ENCODE peak calls at places on chromosomes 2 and 18, in ten cellular contexts. H, Y, P, K, I, D, W, B, J and R are unnamed samples. For H3K4me1, the result is how much of the 10 kb centered on the place peaks cover.

GRCh38 chr18:66616523-66616983 is 12.7 kb upstream of the CDH19 start:
- DNase-seq in H (no peak), Y (peak), P (no peak), K (no peak), I (peak), D (no peak), W (peak), B (no peak), J (peak), R (no peak)

GRCh38 chr2:181178823-181179412 is 198.5 kb downstream of the UBE2E3 start:
- DNase-seq in H (no peak), Y (peak), P (no peak), K (no peak), I (peak), D (peak), W (no peak), B (no peak), J (peak), R (no peak)

GRCh38 chr2:46650556-46651001 is 171.2 kb downstream of the TMEM247 start:
- DNase-seq in H (no peak), Y (peak), P (peak), K (no peak), I (peak), D (peak), W (peak), B (peak), J (peak), R (peak)

GRCh38 chr2:70921839-70922590 is 13.7 kb upstream of the ATP6V1B1 start:
- DNase-seq in H (no peak), Y (peak), P (no peak), K (peak), I (no peak), D (no peak), W (no peak), B (no peak), J (no peak), R (no peak)

GRCh38 chr18:52451252-52451651 is 111.3 kb downstream of the DCC start:
- DNase-seq in H (no peak), Y (no peak), P (no peak), K (no peak), I (no peak), D (no peak), W (no peak), B (no peak), J (no peak), R (no peak)

GRCh38 chr2:120974950-120975349 is 239.3 kb downstream of the GLI2 start:
- DNase-seq in H (peak), Y (no peak), P (no peak), K (peak), I (no peak), D (no peak), W (no peak), B (no peak), J (no peak), R (no peak)

GRCh38 chr2:152440460-152440859 is 105.5 kb downstream of the FMNL2 start:
- DNase-seq in H (no peak), Y (no peak), P (no peak), K (no peak), I (no peak), D (no peak), W (peak), B (no peak), J (no peak), R (no peak)

GRCh38 chr2:36805635-36806224 is 109.2 kb downstream of the VIT start:
- DNase-seq in H (no peak), Y (no peak), P (no peak), K (no peak), I (no peak), D (no peak), W (no peak), B (no peak), J (no peak), R (no peak)

GRCh38 chr2:189149981-189150380 is 29.6 kb downstream of the COL5A2 start:
- DNase-seq in H (no peak), Y (no peak), P (no peak), K (no peak), I (peak), D (no peak), W (peak), B (no peak), J (no peak), R (no peak)

GRCh38 chr2:37784759-37785149 is 113.3 kb upstream of the CDC42EP3 start:
- DNase-seq in H (no peak), Y (no peak), P (no peak), K (no peak), I (no peak), D (no peak), W (no peak), B (no peak), J (no peak), R (no peak)

GRCh38 chr18:51029694-51030536 is at the start of gene SMAD4:
- DNase-seq in H (peak), Y (peak), P (peak), K (peak), I (peak), D (peak), W (peak), B (peak), J (peak), R (peak)

GRCh38 chr2:117832332-117832731 is 17.8 kb downstream of the DDX18 start:
- DNase-seq in H (no peak), Y (no peak), P (no peak), K (no peak), I (no peak), D (no peak), W (no peak), B (no peak), J (no peak), R (no peak)

GRCh38 chr2:209943776-209944175 is 58.7 kb upstream of the RPE start:
- DNase-seq in H (no peak), Y (no peak), P (no peak), K (no peak), I (no peak), D (no peak), W (no peak), B (no peak), J (no peak), R (no peak)

GRCh38 chr18:12005542-12006487 is 24.5 kb downstream of the IMPA2 start:
- DNase-seq in H (peak), Y (no peak), P (no peak), K (no peak), I (peak), D (peak), W (peak), B (no peak), J (no peak), R (no peak)

GRCh38 chr2:8754056-8754790 is 72.4 kb downstream of the ID2 start:
- DNase-seq in H (no peak), Y (no peak), P (no peak), K (no peak), I (no peak), D (no peak), W (no peak), B (no peak), J (no peak), R (no peak)

GRCh38 chr2:9150906-9151305 is 55.7 kb upstream of the ASAP2 start:
- DNase-seq in H (no peak), Y (no peak), P (no peak), K (no peak), I (no peak), D (no peak), W (no peak), B (no peak), J (no peak), R (no peak)

GRCh38 chr18:3457261-3457724 is 7.3 kb downstream of the TGIF1 start:
- DNase-seq in H (peak), Y (no peak), P (no peak), K (no peak), I (no peak), D (peak), W (no peak), B (no peak), J (no peak), R (no peak)

GRCh38 chr2:65107530-65107929 is 22.4 kb downstream of the RAB1A start:
- DNase-seq in H (no peak), Y (no peak), P (no peak), K (no peak), I (no peak), D (no peak), W (no peak), B (no peak), J (no peak), R (no peak)

GRCh38 chr2:241788572-241788971 is 11.9 kb downstream of the GAL3ST2 start:
- DNase-seq in H (no peak), Y (no peak), P (no peak), K (no peak), I (no peak), D (peak), W (peak), B (peak), J (no peak), R (no peak)

GRCh38 chr2:106296182-106296815 is 102.2 kb upstream of the UXS1 start:
- DNase-seq in H (no peak), Y (no peak), P (no peak), K (no peak), I (no peak), D (no peak), W (no peak), B (no peak), J (no peak), R (no peak)

GRCh38 chr2:64330281-64330680 is 123.7 kb upstream of the LGALSL start:
- DNase-seq in H (no peak), Y (no peak), P (no peak), K (no peak), I (peak), D (no peak), W (no peak), B (peak), J (no peak), R (no peak)

GRCh38 chr2:147572622-147573021 is 272.2 kb upstream of the ACVR2A start:
- DNase-seq in H (no peak), Y (no peak), P (no peak), K (no peak), I (peak), D (no peak), W (peak), B (no peak), J (no peak), R (no peak)

DNA sequence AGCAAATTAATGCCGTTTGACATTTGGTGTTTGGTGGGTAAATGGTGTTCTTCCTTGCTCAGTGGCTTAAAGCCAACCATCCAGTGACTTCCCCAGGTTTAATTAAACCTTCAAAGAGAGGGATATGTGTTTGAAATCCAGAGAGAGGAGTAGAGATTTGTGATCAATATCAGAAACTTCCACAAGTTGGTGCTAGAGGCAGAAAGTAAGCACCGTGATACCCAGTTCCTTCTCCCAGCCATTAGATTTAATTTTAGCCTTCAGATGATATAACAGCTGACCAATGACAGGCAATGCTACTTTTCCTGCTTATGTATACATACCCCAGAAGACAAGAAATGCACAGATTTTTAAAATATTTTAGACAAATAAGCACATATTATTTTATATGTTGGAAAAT is 398.5 kb downstream of the CDH2 start:
- DNase-seq in H (no peak), Y (no peak), P (no peak), K (no peak), I (peak), D (no peak), W (peak), B (no peak), J (peak), R (no peak)
- TF ChIP-seq CTCF in H (no peak), Y (peak), P (no peak), K (peak), I (peak), D (no peak), W (peak), B (peak), J (peak), R (no peak)

GRCh38 chr2:42051168-42052125 is 3.6 kb downstream of the PKDCC start:
- DNase-seq in H (peak), Y (peak), P (no peak), K (no peak), I (no peak), D (no peak), W (no peak), B (no peak), J (no peak), R (no peak)

GRCh38 chr2:42049411-42050349 is 1.9 kb downstream of the PKDCC start:
- DNase-seq in H (peak), Y (no peak), P (no peak), K (no peak), I (no peak), D (no peak), W (no peak), B (no peak), J (no peak), R (no peak)

GRCh38 chr2:42048318-42049251 is 764 bp downstream of the PKDCC start:
- DNase-seq in H (peak), Y (no peak), P (no peak), K (peak), I (no peak), D (no peak), W (no peak), B (no peak), J (peak), R (no peak)

GRCh38 chr2:42052702-42053481 is 5.1 kb downstream of the PKDCC start:
- DNase-seq in H (peak), Y (no peak), P (no peak), K (no peak), I (no peak), D (no peak), W (no peak), B (no peak), J (no peak), R (peak)

GRCh38 chr2:42050350-42051167 is 2.7 kb downstream of the PKDCC start:
- DNase-seq in H (peak), Y (no peak), P (no peak), K (no peak), I (no peak), D (no peak), W (no peak), B (no peak), J (no peak), R (no peak)
- H3K4me1 ChIP-seq in H (under half), Y (half or more), P (under half), K (half or more), I (under half), D (half or more), W (under half), B (half or more), J (half or more), R (under half)

DNA sequence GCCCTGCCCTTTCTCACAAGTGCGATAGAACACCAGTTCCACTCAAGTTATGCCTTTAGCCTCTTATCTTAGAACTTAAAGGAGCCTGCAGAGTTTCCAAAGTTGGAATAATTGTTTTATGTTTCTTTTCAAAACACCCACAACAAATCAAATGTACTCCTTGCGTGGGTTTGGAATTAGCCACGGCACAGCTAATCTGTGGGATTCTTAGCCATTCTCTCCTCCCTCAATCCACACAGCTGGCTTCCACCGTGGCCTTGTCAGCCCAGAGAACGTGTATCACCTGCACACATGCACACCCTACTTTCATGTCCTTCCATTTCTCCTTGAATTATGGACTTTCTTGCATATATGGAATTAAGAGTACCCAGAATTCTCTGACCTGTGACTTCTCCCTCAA is 135.1 kb upstream of the LTBP1 start:
- DNase-seq in H (no peak), Y (no peak), P (no peak), K (no peak), I (no peak), D (no peak), W (no peak), B (no peak), J (no peak), R (no peak)
- H3K27ac ChIP-seq in H (no peak), Y (no peak), P (peak), K (no peak), I (no peak), D (no peak), W (no peak), B (no peak), J (no peak), R (no peak)

GRCh38 chr2:16325613-16326510 is 339.8 kb downstream of the CYRIA start:
- DNase-seq in H (no peak), Y (no peak), P (no peak), K (no peak), I (no peak), D (no peak), W (no peak), B (no peak), J (no peak), R (no peak)
- TF ChIP-seq CTCF in H (no peak), Y (no peak), P (no peak), K (no peak), I (no peak), D (no peak), W (no peak), B (no peak), J (no peak), R (no peak)

GRCh38 chr18:10111944-10112343 is 198.1 kb downstream of the VAPA start:
- DNase-seq in H (no peak), Y (no peak), P (no peak), K (no peak), I (no peak), D (no peak), W (no peak), B (no peak), J (no peak), R (no peak)

GRCh38 chr18:10116574-10116973 is 202.8 kb downstream of the VAPA start:
- DNase-seq in H (no peak), Y (no peak), P (no peak), K (no peak), I (peak), D (no peak), W (no peak), B (no peak), J (no peak), R (no peak)

GRCh38 chr18:10113156-10114022 is 199.6 kb downstream of the VAPA start:
- DNase-seq in H (peak), Y (no peak), P (no peak), K (peak), I (no peak), D (no peak), W (no peak), B (no peak), J (no peak), R (no peak)

GRCh38 chr18:10119528-10119927 is 205.7 kb downstream of the VAPA start:
- DNase-seq in H (no peak), Y (no peak), P (no peak), K (no peak), I (no peak), D (no peak), W (no peak), B (no peak), J (no peak), R (no peak)

GRCh38 chr18:10114727-10115463 is 201.1 kb downstream of the VAPA start:
- DNase-seq in H (no peak), Y (no peak), P (no peak), K (no peak), I (no peak), D (no peak), W (no peak), B (no peak), J (no peak), R (no peak)
- H3K4me1 ChIP-seq in H (under half), Y (under half), P (under half), K (under half), I (under half), D (under half), W (under half), B (under half), J (under half), R (under half)